ENCODE peak calls at places on chromosome 14, in four cellular contexts. W is GM23338, X is H1, S is HepG2. Y is an unnamed sample.

GRCh38 chr14:90608281-90608680 is 207.9 kb downstream of the TTC7B start:
- DNase-seq in W (no peak), X (no peak), S (no peak), Y (no peak)

GRCh38 chr14:68408680-68409079 is 384.2 kb downstream of the ZFP36L1 start:
- DNase-seq in W (no peak), X (no peak), S (no peak), Y (no peak)

GRCh38 chr14:92380131-92380530 is 57.2 kb downstream of the SLC24A4 start:
- DNase-seq in W (no peak), X (no peak), S (no peak), Y (no peak)

GRCh38 chr14:33475623-33476022 is 475.3 kb downstream of the EGLN3 start:
- DNase-seq in W (peak; percentile 96), X (peak; percentile 73), S (peak; percentile 58), Y (peak; percentile 75)

GRCh38 chr14:64760146-64760755 is 56.0 kb downstream of the PLEKHG3 start:
- DNase-seq in W (peak; percentile 78), X (no peak), S (peak; percentile 34), Y (peak; percentile 86)

GRCh38 chr14:22898302-22898894 is 15.4 kb downstream of the REM2 start:
- DNase-seq in W (no peak), X (no peak), S (no peak), Y (no peak)

GRCh38 chr14:46250113-46250703 is 401.4 kb downstream of the RPL10L start:
- DNase-seq in W (peak; percentile 58), X (no peak), S (peak; percentile 2), Y (no peak)

GRCh38 chr14:76217179-76217578 is 65.5 kb downstream of the GPATCH2L start:
- DNase-seq in W (no peak), X (no peak), S (no peak), Y (no peak)

GRCh38 chr14:92610849-92611271 is 97.3 kb downstream of the RIN3 start:
- DNase-seq in W (no peak), X (no peak), S (no peak), Y (no peak)

GRCh38 chr14:63012171-63012570 is 33.1 kb downstream of the KCNH5 start:
- DNase-seq in W (no peak), X (no peak), S (no peak), Y (no peak)

GRCh38 chr14:106813477-106813823 is 1287.1 kb downstream of the TMEM121 start:
- DNase-seq in W (no peak), X (no peak), S (no peak), Y (no peak)

GRCh38 chr14:79496701-79497100 is 714.6 kb downstream of the DIO2 start:
- DNase-seq in W (no peak), X (no peak), S (no peak), Y (no peak)

GRCh38 chr14:99975190-99975589 is 90.0 kb upstream of the EVL start:
- DNase-seq in W (no peak), X (no peak), S (no peak), Y (no peak)

GRCh38 chr14:52895000-52895399 is 55.9 kb downstream of the FERMT2 start:
- DNase-seq in W (no peak), X (no peak), S (no peak), Y (no peak)

GRCh38 chr14:79383031-79383430 is 828.3 kb downstream of the DIO2 start:
- DNase-seq in W (no peak), X (no peak), S (no peak), Y (no peak)

GRCh38 chr14:82642425-82642824 is 1108.8 kb upstream of the SEL1L start:
- DNase-seq in W (peak; percentile 71), X (peak; percentile 46), S (no peak), Y (peak; percentile 65)

GRCh38 chr14:100654814-100655795 is 67.9 kb upstream of the BEGAIN start:
- DNase-seq in W (peak; percentile 66), X (no peak), S (no peak), Y (peak; percentile 76)

GRCh38 chr14:43031598-43031997 is 1424.9 kb downstream of the LRFN5 start:
- DNase-seq in W (no peak), X (no peak), S (no peak), Y (no peak)

GRCh38 chr14:71135496-71135895 is 228.2 kb downstream of the PCNX1 start:
- DNase-seq in W (no peak), X (no peak), S (no peak), Y (no peak)

GRCh38 chr14:68335312-68335711 is 457.6 kb downstream of the ZFP36L1 start:
- DNase-seq in W (no peak), X (no peak), S (no peak), Y (no peak)

GRCh38 chr14:95516554-95517209 is at the start of gene SYNE3:
- DNase-seq in W (peak; percentile 53), X (no peak), S (no peak), Y (peak; percentile 32)

GRCh38 chr14:90453401-90453951 is 56.6 kb downstream of the CALM1 start:
- DNase-seq in W (no peak), X (no peak), S (no peak), Y (no peak)

GRCh38 chr14:85533821-85534271 is 3.9 kb downstream of the FLRT2 start:
- DNase-seq in W (peak; percentile 73), X (no peak), S (no peak), Y (peak; percentile 56)

GRCh38 chr14:100237735-100238418 is 1.1 kb upstream of the YY1 start:
- DNase-seq in W (peak; percentile 83), X (no peak), S (peak; percentile 34), Y (peak; percentile 60)

GRCh38 chr14:106844608-106845285 is 1318.4 kb downstream of the TMEM121 start:
- DNase-seq in W (no peak), X (no peak), S (peak; percentile 44), Y (no peak)

GRCh38 chr14:78902010-78902623 is 731.9 kb downstream of the NRXN3 start:
- DNase-seq in W (peak; percentile 68), X (no peak), S (peak; percentile 8), Y (peak; percentile 55)

GRCh38 chr14:23704890-23705289 is 68.7 kb downstream of the DHRS2 start:
- DNase-seq in W (peak; percentile 57), X (no peak), S (peak; percentile 44), Y (no peak)

GRCh38 chr14:71206766-71207371 is 299.6 kb downstream of the PCNX1 start:
- DNase-seq in W (no peak), X (no peak), S (no peak), Y (no peak)

GRCh38 chr14:73403181-73403752 is 55.1 kb downstream of the NUMB start:
- DNase-seq in W (no peak), X (no peak), S (no peak), Y (no peak)

GRCh38 chr14:67599698-67600561 is at the start of gene PIGH:
- DNase-seq in W (peak; percentile 95), X (peak; percentile 46), S (peak; percentile 83), Y (peak; percentile 92)

GRCh38 chr14:29805415-29806123 is 122.1 kb downstream of the PRKD1 start:
- DNase-seq in W (no peak), X (no peak), S (no peak), Y (no peak)

GRCh38 chr14:95317817-95318343 is 1.8 kb downstream of the CLMN start:
- DNase-seq in W (no peak), X (no peak), S (no peak), Y (no peak)

DNA sequence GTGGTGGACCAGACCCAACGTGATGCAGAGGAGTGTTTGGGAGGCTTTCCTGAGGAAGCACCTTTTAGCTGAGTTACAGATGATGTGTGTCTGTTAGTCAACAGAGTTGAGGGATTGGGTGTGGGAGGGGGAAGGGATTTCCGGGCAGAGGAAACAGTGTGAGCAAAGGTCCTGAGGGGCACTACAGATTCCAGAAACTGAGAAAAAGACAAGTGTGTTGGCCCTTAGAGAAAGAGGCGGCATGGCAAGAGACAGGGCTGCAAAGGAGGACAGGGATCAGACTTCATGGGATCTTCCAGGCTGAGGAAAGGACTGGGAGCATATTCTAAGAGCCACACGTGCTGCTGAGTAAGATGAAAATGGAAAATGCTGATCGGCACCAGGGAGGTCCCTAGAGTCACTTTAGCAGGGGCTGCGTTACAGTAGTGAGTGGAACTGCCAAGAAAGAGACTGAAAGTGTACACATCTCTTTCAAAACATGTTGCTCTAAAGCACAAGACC is 9.4 kb upstream of the RPS6KL1 start:
- DNase-seq in W (no peak), X (no peak), S (no peak), Y (no peak)
- TF ChIP-seq CREB1 in W (no peak), X (no peak), S (no peak), Y (no peak)

GRCh38 chr14:81386379-81386778 is 13.7 kb downstream of the STON2 start:
- DNase-seq in W (peak; percentile 43), X (no peak), S (no peak), Y (no peak)

GRCh38 chr14:81382517-81383225 is 17.5 kb downstream of the STON2 start:
- DNase-seq in W (no peak), X (no peak), S (no peak), Y (no peak)

GRCh38 chr14:81384900-81385299 is 15.2 kb downstream of the STON2 start:
- DNase-seq in W (no peak), X (no peak), S (peak; percentile 10), Y (no peak)

GRCh38 chr14:81388236-81388801 is 11.8 kb downstream of the STON2 start:
- DNase-seq in W (no peak), X (no peak), S (no peak), Y (no peak)

DNA sequence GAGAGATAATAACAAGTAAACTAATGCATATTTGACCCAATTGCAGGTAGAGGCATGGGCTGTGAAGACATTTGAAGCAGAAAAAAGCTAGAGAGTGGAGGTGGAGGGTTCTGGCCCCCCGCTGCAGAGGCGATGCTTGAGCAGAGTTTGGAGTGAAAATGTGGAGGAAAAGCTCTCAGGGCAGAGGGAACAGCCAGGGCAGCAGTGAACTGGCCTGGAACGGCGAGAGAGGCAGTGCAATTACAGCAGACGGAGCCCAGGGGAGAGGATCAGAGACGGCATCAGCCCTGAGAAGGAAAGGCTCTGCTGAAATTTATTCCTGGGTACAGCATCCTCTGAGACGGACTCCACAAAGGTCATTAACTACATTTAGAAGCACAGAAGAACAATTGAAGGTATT is 14.3 kb downstream of the STON2 start:
- DNase-seq in W (no peak), X (no peak), S (no peak), Y (no peak)
- TF ChIP-seq CREB1 in W (no peak), X (no peak), S (no peak), Y (no peak)

DNA sequence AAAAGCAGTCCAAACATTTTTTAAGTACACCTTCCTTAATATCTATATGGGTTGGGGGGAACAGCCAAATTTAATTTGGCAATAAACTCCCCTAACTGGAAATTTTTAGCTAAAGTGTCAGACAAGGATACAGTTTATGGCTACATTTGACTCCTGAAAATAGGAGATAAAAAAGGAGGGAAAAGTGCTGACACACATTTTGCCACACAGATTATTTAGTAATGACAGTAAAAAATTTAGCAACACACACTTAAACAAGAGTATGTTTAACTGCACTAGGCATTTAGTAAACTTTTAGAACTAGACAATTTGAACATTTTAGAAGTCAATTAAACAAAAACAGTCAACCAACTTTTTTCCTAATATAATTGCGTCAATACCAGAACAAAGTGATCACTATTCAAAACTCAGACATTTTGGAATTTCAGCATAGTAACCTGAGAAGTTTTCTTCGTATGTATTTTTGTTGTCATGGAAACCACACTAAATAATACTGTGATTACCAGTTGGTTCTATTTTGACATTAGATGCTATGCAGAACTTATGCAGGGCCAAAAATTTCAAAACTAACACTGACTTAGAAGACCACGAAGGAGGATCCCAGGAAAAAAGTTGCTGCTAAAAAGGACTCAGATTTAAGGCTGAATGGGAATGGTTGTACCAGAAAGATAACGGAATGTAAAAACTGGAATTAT is 13.4 kb downstream of the GMFB start:
- DNase-seq in W (no peak), X (no peak), S (no peak), Y (no peak)
- TF ChIP-seq CREB1 in W (no peak), X (no peak), S (no peak), Y (no peak)

DNA sequence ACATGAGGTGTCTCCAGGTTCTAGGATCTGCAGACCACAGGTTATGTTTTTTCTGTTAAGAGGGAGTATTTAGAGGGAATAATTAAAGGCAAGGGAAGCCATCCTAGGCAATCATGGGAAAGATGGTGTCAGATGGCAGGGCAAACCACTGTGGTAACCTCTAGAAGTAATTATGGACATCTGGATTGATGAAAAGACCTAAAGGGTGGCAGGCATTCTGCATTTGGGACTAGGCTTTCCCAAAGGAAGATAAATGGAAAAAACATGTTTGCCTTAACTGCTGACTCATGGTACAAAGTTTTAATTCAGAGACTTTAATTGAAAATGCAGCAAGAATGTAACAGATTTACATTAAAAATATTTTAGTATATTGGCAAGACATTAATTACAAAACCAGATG is 88.2 kb downstream of the TMEM30B start:
- DNase-seq in W (no peak), X (no peak), S (no peak), Y (no peak)
- TF ChIP-seq CREB1 in W (no peak), X (no peak), S (no peak), Y (no peak)